ENCODE peak calls at places on chromosome 16, in ten cellular contexts. One of them, this sample, is unnamed.

GRCh38 chr16:10539256-10539655 is 41.1 kb downstream of the EMP2 start:
- DNase-seq in HepG2: no peak
- DNase-seq in heart left ventricle: no peak
- DNase-seq in Peyer's patch: no peak
- DNase-seq in adrenal gland: no peak
- DNase-seq in lower lobe of right lung: no peak
- DNase-seq in uterus: no peak
- DNase-seq in omental fat pad: no peak
- DNase-seq in activated B cell treated with CpG ODN at 0.5 μM for 24 hours: no peak
- DNase-seq in cardiac muscle cell: no peak
- DNase-seq in this sample: no peak

GRCh38 chr16:69859105-69859969 is 91.8 kb upstream of the CLEC18A start:
- DNase-seq in cardiac muscle cell: peak
- DNase-seq in adrenal gland: peak
- DNase-seq in activated B cell treated with CpG ODN at 0.5 μM for 24 hours: no peak
- DNase-seq in lower lobe of right lung: no peak
- DNase-seq in HepG2: peak
- DNase-seq in uterus: no peak
- DNase-seq in heart left ventricle: no peak
- DNase-seq in omental fat pad: no peak
- DNase-seq in Peyer's patch: peak
- DNase-seq in this sample: peak

GRCh38 chr16:60203525-60204124 is 1469.5 kb upstream of the GOT2 start:
- DNase-seq in cardiac muscle cell: peak
- DNase-seq in uterus: no peak
- DNase-seq in lower lobe of right lung: no peak
- DNase-seq in HepG2: no peak
- DNase-seq in adrenal gland: no peak
- DNase-seq in omental fat pad: no peak
- DNase-seq in heart left ventricle: no peak
- DNase-seq in activated B cell treated with CpG ODN at 0.5 μM for 24 hours: no peak
- DNase-seq in Peyer's patch: no peak
- DNase-seq in this sample: peak

GRCh38 chr16:85550422-85551318 is 62.5 kb upstream of the GSE1 start:
- DNase-seq in uterus: no peak
- DNase-seq in lower lobe of right lung: no peak
- DNase-seq in HepG2: no peak
- DNase-seq in Peyer's patch: no peak
- DNase-seq in heart left ventricle: no peak
- DNase-seq in omental fat pad: no peak
- DNase-seq in adrenal gland: no peak
- DNase-seq in cardiac muscle cell: no peak
- DNase-seq in activated B cell treated with CpG ODN at 0.5 μM for 24 hours: no peak
- DNase-seq in this sample: no peak

GRCh38 chr16:14354561-14355351 is 275.3 kb downstream of the PARN start:
- DNase-seq in uterus: no peak
- DNase-seq in Peyer's patch: peak
- DNase-seq in lower lobe of right lung: no peak
- DNase-seq in activated B cell treated with CpG ODN at 0.5 μM for 24 hours: no peak
- DNase-seq in omental fat pad: no peak
- DNase-seq in HepG2: no peak
- DNase-seq in adrenal gland: peak
- DNase-seq in heart left ventricle: no peak
- DNase-seq in cardiac muscle cell: no peak
- DNase-seq in this sample: no peak

GRCh38 chr16:58628845-58629680 is 563 bp downstream of the CNOT1 start:
- DNase-seq in lower lobe of right lung: peak
- DNase-seq in Peyer's patch: peak
- DNase-seq in cardiac muscle cell: peak
- DNase-seq in uterus: peak
- DNase-seq in adrenal gland: peak
- DNase-seq in omental fat pad: no peak
- DNase-seq in heart left ventricle: peak
- DNase-seq in activated B cell treated with CpG ODN at 0.5 μM for 24 hours: peak
- DNase-seq in HepG2: peak
- DNase-seq in this sample: peak

GRCh38 chr16:27779719-27780161 is 229.8 kb downstream of the KATNIP start:
- DNase-seq in omental fat pad: no peak
- DNase-seq in cardiac muscle cell: peak
- DNase-seq in heart left ventricle: no peak
- DNase-seq in lower lobe of right lung: peak
- DNase-seq in HepG2: peak
- DNase-seq in Peyer's patch: no peak
- DNase-seq in adrenal gland: peak
- DNase-seq in uterus: peak
- DNase-seq in activated B cell treated with CpG ODN at 0.5 μM for 24 hours: no peak
- DNase-seq in this sample: peak

GRCh38 chr16:3938843-3939624 is 58.5 kb upstream of the CREBBP start:
- DNase-seq in Peyer's patch: peak
- DNase-seq in cardiac muscle cell: peak
- DNase-seq in HepG2: peak
- DNase-seq in adrenal gland: no peak
- DNase-seq in uterus: peak
- DNase-seq in heart left ventricle: peak
- DNase-seq in lower lobe of right lung: peak
- DNase-seq in omental fat pad: no peak
- DNase-seq in activated B cell treated with CpG ODN at 0.5 μM for 24 hours: peak
- DNase-seq in this sample: peak

GRCh38 chr16:23407436-23408125 is 45.4 kb downstream of the COG7 start:
- DNase-seq in Peyer's patch: no peak
- DNase-seq in omental fat pad: no peak
- DNase-seq in heart left ventricle: no peak
- DNase-seq in activated B cell treated with CpG ODN at 0.5 μM for 24 hours: no peak
- DNase-seq in HepG2: no peak
- DNase-seq in cardiac muscle cell: no peak
- DNase-seq in adrenal gland: no peak
- DNase-seq in lower lobe of right lung: no peak
- DNase-seq in uterus: no peak
- DNase-seq in this sample: no peak

GRCh38 chr16:85659805-85660511 is 28.8 kb downstream of the GINS2 start:
- DNase-seq in HepG2: peak
- DNase-seq in lower lobe of right lung: peak
- DNase-seq in cardiac muscle cell: peak
- DNase-seq in Peyer's patch: peak
- DNase-seq in omental fat pad: no peak
- DNase-seq in activated B cell treated with CpG ODN at 0.5 μM for 24 hours: peak
- DNase-seq in heart left ventricle: peak
- DNase-seq in adrenal gland: peak
- DNase-seq in uterus: peak
- DNase-seq in this sample: peak

GRCh38 chr16:19029980-19030379 is 37.4 kb upstream of the COQ7 start:
- DNase-seq in activated B cell treated with CpG ODN at 0.5 μM for 24 hours: no peak
- DNase-seq in heart left ventricle: no peak
- DNase-seq in cardiac muscle cell: no peak
- DNase-seq in uterus: no peak
- DNase-seq in Peyer's patch: no peak
- DNase-seq in adrenal gland: no peak
- DNase-seq in lower lobe of right lung: no peak
- DNase-seq in omental fat pad: no peak
- DNase-seq in HepG2: no peak
- DNase-seq in this sample: no peak

GRCh38 chr16:87138868-87139267 is 178.3 kb downstream of the C16orf95 start:
- DNase-seq in Peyer's patch: no peak
- DNase-seq in HepG2: no peak
- DNase-seq in uterus: no peak
- DNase-seq in adrenal gland: no peak
- DNase-seq in omental fat pad: no peak
- DNase-seq in cardiac muscle cell: no peak
- DNase-seq in lower lobe of right lung: no peak
- DNase-seq in activated B cell treated with CpG ODN at 0.5 μM for 24 hours: no peak
- DNase-seq in heart left ventricle: no peak
- DNase-seq in this sample: no peak

GRCh38 chr16:78199325-78200022 is 100.0 kb downstream of the WWOX start:
- DNase-seq in Peyer's patch: peak
- DNase-seq in lower lobe of right lung: no peak
- DNase-seq in cardiac muscle cell: no peak
- DNase-seq in activated B cell treated with CpG ODN at 0.5 μM for 24 hours: no peak
- DNase-seq in heart left ventricle: no peak
- DNase-seq in adrenal gland: no peak
- DNase-seq in omental fat pad: no peak
- DNase-seq in HepG2: peak
- DNase-seq in uterus: no peak
- DNase-seq in this sample: no peak

GRCh38 chr16:24610421-24610765 is 71.0 kb downstream of the RBBP6 start:
- DNase-seq in omental fat pad: no peak
- DNase-seq in adrenal gland: peak
- DNase-seq in heart left ventricle: peak
- DNase-seq in lower lobe of right lung: no peak
- DNase-seq in Peyer's patch: no peak
- DNase-seq in activated B cell treated with CpG ODN at 0.5 μM for 24 hours: no peak
- DNase-seq in cardiac muscle cell: peak
- DNase-seq in HepG2: no peak
- DNase-seq in uterus: peak
- DNase-seq in this sample: peak

GRCh38 chr16:3027983-3028715 is 4.3 kb downstream of the THOC6 start:
- DNase-seq in lower lobe of right lung: peak
- DNase-seq in omental fat pad: peak
- DNase-seq in Peyer's patch: peak
- DNase-seq in heart left ventricle: peak
- DNase-seq in activated B cell treated with CpG ODN at 0.5 μM for 24 hours: peak
- DNase-seq in cardiac muscle cell: peak
- DNase-seq in adrenal gland: peak
- DNase-seq in uterus: peak
- DNase-seq in HepG2: peak
- DNase-seq in this sample: peak

GRCh38 chr16:65121870-65122723 is at the start of gene CDH11:
- DNase-seq in omental fat pad: no peak
- DNase-seq in HepG2: no peak
- DNase-seq in heart left ventricle: peak
- DNase-seq in lower lobe of right lung: peak
- DNase-seq in activated B cell treated with CpG ODN at 0.5 μM for 24 hours: no peak
- DNase-seq in cardiac muscle cell: peak
- DNase-seq in Peyer's patch: peak
- DNase-seq in adrenal gland: peak
- DNase-seq in uterus: peak
- DNase-seq in this sample: peak

GRCh38 chr16:11391576-11391975 is 46.3 kb downstream of the RMI2 start:
- DNase-seq in HepG2: no peak
- DNase-seq in omental fat pad: no peak
- DNase-seq in activated B cell treated with CpG ODN at 0.5 μM for 24 hours: no peak
- DNase-seq in Peyer's patch: no peak
- DNase-seq in adrenal gland: no peak
- DNase-seq in cardiac muscle cell: no peak
- DNase-seq in uterus: no peak
- DNase-seq in lower lobe of right lung: peak
- DNase-seq in heart left ventricle: peak
- DNase-seq in this sample: no peak

GRCh38 chr16:53053967-53054669 is 673 bp upstream of the CHD9 start:
- DNase-seq in HepG2: peak
- DNase-seq in uterus: peak
- DNase-seq in activated B cell treated with CpG ODN at 0.5 μM for 24 hours: no peak
- DNase-seq in heart left ventricle: peak
- DNase-seq in cardiac muscle cell: no peak
- DNase-seq in Peyer's patch: peak
- DNase-seq in omental fat pad: no peak
- DNase-seq in lower lobe of right lung: peak
- DNase-seq in adrenal gland: peak
- DNase-seq in this sample: no peak

GRCh38 chr16:19008245-19008644 is 24.5 kb downstream of the TMC7 start:
- DNase-seq in omental fat pad: no peak
- DNase-seq in Peyer's patch: no peak
- DNase-seq in HepG2: peak
- DNase-seq in cardiac muscle cell: no peak
- DNase-seq in lower lobe of right lung: no peak
- DNase-seq in heart left ventricle: no peak
- DNase-seq in activated B cell treated with CpG ODN at 0.5 μM for 24 hours: no peak
- DNase-seq in uterus: no peak
- DNase-seq in adrenal gland: no peak
- DNase-seq in this sample: no peak

GRCh38 chr16:57865746-57866528 is 63.6 kb upstream of the KIFC3 start:
- DNase-seq in uterus: no peak
- DNase-seq in cardiac muscle cell: no peak
- DNase-seq in omental fat pad: no peak
- DNase-seq in activated B cell treated with CpG ODN at 0.5 μM for 24 hours: no peak
- DNase-seq in HepG2: no peak
- DNase-seq in heart left ventricle: no peak
- DNase-seq in Peyer's patch: no peak
- DNase-seq in adrenal gland: no peak
- DNase-seq in lower lobe of right lung: no peak
- DNase-seq in this sample: no peak

GRCh38 chr16:27526169-27526568 is 23.5 kb downstream of the GTF3C1 start:
- DNase-seq in Peyer's patch: no peak
- DNase-seq in activated B cell treated with CpG ODN at 0.5 μM for 24 hours: no peak
- DNase-seq in adrenal gland: peak
- DNase-seq in HepG2: no peak
- DNase-seq in uterus: no peak
- DNase-seq in cardiac muscle cell: peak
- DNase-seq in heart left ventricle: peak
- DNase-seq in lower lobe of right lung: no peak
- DNase-seq in omental fat pad: no peak
- DNase-seq in this sample: no peak

GRCh38 chr16:68592466-68593337 is 52.4 kb upstream of the CDH3 start:
- DNase-seq in cardiac muscle cell: no peak
- DNase-seq in heart left ventricle: no peak
- DNase-seq in adrenal gland: no peak
- DNase-seq in Peyer's patch: no peak
- DNase-seq in HepG2: peak
- DNase-seq in activated B cell treated with CpG ODN at 0.5 μM for 24 hours: no peak
- DNase-seq in uterus: no peak
- DNase-seq in lower lobe of right lung: no peak
- DNase-seq in omental fat pad: no peak
- DNase-seq in this sample: no peak
- TF ChIP-seq CTCF in cardiac muscle cell: peak
- TF ChIP-seq CTCF in heart left ventricle: no peak
- TF ChIP-seq CTCF in adrenal gland: no peak
- TF ChIP-seq CTCF in Peyer's patch: peak
- TF ChIP-seq CTCF in HepG2: peak
- TF ChIP-seq CTCF in activated B cell treated with CpG ODN at 0.5 μM for 24 hours: no peak
- TF ChIP-seq CTCF in uterus: no peak
- TF ChIP-seq CTCF in lower lobe of right lung: peak
- TF ChIP-seq CTCF in omental fat pad: no peak
- TF ChIP-seq CTCF in this sample: no peak

GRCh38 chr16:67278773-67279295 is 498 bp upstream of the PLEKHG4 start:
- DNase-seq in uterus: peak
- DNase-seq in omental fat pad: no peak
- DNase-seq in activated B cell treated with CpG ODN at 0.5 μM for 24 hours: no peak
- DNase-seq in adrenal gland: no peak
- DNase-seq in HepG2: no peak
- DNase-seq in lower lobe of right lung: peak
- DNase-seq in Peyer's patch: peak
- DNase-seq in heart left ventricle: no peak
- DNase-seq in cardiac muscle cell: no peak
- DNase-seq in this sample: no peak
- TF ChIP-seq CTCF in uterus: no peak
- TF ChIP-seq CTCF in omental fat pad: no peak
- TF ChIP-seq CTCF in activated B cell treated with CpG ODN at 0.5 μM for 24 hours: no peak
- TF ChIP-seq CTCF in adrenal gland: no peak
- TF ChIP-seq CTCF in HepG2: peak
- TF ChIP-seq CTCF in lower lobe of right lung: no peak
- TF ChIP-seq CTCF in Peyer's patch: peak
- TF ChIP-seq CTCF in heart left ventricle: no peak
- TF ChIP-seq CTCF in cardiac muscle cell: peak
- TF ChIP-seq CTCF in this sample: no peak

GRCh38 chr16:56047307-56048234 is 143.7 kb upstream of the GNAO1 start:
- DNase-seq in activated B cell treated with CpG ODN at 0.5 μM for 24 hours: no peak
- DNase-seq in heart left ventricle: no peak
- DNase-seq in uterus: no peak
- DNase-seq in Peyer's patch: no peak
- DNase-seq in lower lobe of right lung: no peak
- DNase-seq in HepG2: no peak
- DNase-seq in omental fat pad: no peak
- DNase-seq in adrenal gland: no peak
- DNase-seq in cardiac muscle cell: peak
- DNase-seq in this sample: no peak
- TF ChIP-seq CTCF in activated B cell treated with CpG ODN at 0.5 μM for 24 hours: no peak
- TF ChIP-seq CTCF in heart left ventricle: no peak
- TF ChIP-seq CTCF in uterus: no peak
- TF ChIP-seq CTCF in Peyer's patch: no peak
- TF ChIP-seq CTCF in lower lobe of right lung: no peak
- TF ChIP-seq CTCF in HepG2: no peak
- TF ChIP-seq CTCF in omental fat pad: no peak
- TF ChIP-seq CTCF in adrenal gland: no peak
- TF ChIP-seq CTCF in cardiac muscle cell: no peak
- TF ChIP-seq CTCF in this sample: no peak

GRCh38 chr16:74226361-74226979 is 70.1 kb upstream of the PSMD7 start:
- DNase-seq in heart left ventricle: no peak
- DNase-seq in cardiac muscle cell: peak
- DNase-seq in Peyer's patch: no peak
- DNase-seq in uterus: no peak
- DNase-seq in HepG2: no peak
- DNase-seq in activated B cell treated with CpG ODN at 0.5 μM for 24 hours: no peak
- DNase-seq in lower lobe of right lung: no peak
- DNase-seq in adrenal gland: no peak
- DNase-seq in omental fat pad: no peak
- DNase-seq in this sample: no peak
- TF ChIP-seq CTCF in heart left ventricle: peak
- TF ChIP-seq CTCF in cardiac muscle cell: peak
- TF ChIP-seq CTCF in Peyer's patch: peak
- TF ChIP-seq CTCF in uterus: peak
- TF ChIP-seq CTCF in HepG2: peak
- TF ChIP-seq CTCF in activated B cell treated with CpG ODN at 0.5 μM for 24 hours: no peak
- TF ChIP-seq CTCF in lower lobe of right lung: peak
- TF ChIP-seq CTCF in adrenal gland: peak
- TF ChIP-seq CTCF in omental fat pad: no peak
- TF ChIP-seq CTCF in this sample: no peak